ENCODE peak calls at places on chromosome 9, in five cellular contexts. O is ovary, D is stomach, N is adrenal gland, W is body of pancreas. I is an unnamed sample. For H3K4me1, the result is how much of the 10 kb centered on the place peaks cover.

GRCh38 chr9:37902131-37902530 is 1.8 kb downstream of the SLC25A51 start:
- DNase-seq in W (no peak), O (no peak), N (no peak), D (no peak), I (no peak)

GRCh38 chr9:109968702-109969450 is 188.9 kb downstream of the PALM2AKAP2 start:
- DNase-seq in W (no peak), O (no peak), N (peak), D (no peak), I (peak)

GRCh38 chr9:81393985-81394811 is 295.1 kb downstream of the TLE1 start:
- DNase-seq in W (no peak), N (no peak), D (no peak), O (no peak), I (peak)

GRCh38 chr9:14279671-14280070 is 34.3 kb downstream of the NFIB start:
- DNase-seq in O (no peak), N (no peak), D (no peak), W (no peak), I (no peak)

GRCh38 chr9:70510157-70510770 is 95.8 kb upstream of the KLF9 start:
- DNase-seq in D (peak), O (peak), N (peak), W (peak), I (no peak)

GRCh38 chr9:120531683-120532300 is 48.2 kb downstream of the CDK5RAP2 start:
- DNase-seq in D (no peak), W (no peak), N (peak), O (no peak), I (no peak)

GRCh38 chr9:23730364-23730763 is 95.7 kb downstream of the ELAVL2 start:
- DNase-seq in N (no peak), W (no peak), D (no peak), O (no peak), I (no peak)

GRCh38 chr9:89623925-89624420 is 19.2 kb downstream of the GADD45G start:
- DNase-seq in W (peak), O (no peak), N (no peak), D (peak), I (peak)

GRCh38 chr9:136566899-136567298 is 21.1 kb upstream of the NOTCH1 start:
- DNase-seq in W (peak), N (peak), O (peak), D (peak), I (peak)

GRCh38 chr9:38141751-38142150 is 72.7 kb upstream of the SHB start:
- DNase-seq in O (no peak), N (no peak), W (no peak), D (no peak), I (no peak)

GRCh38 chr9:92763721-92764380 is 782 bp downstream of the BICD2 start:
- DNase-seq in D (no peak), N (peak), W (peak), O (peak), I (peak)

GRCh38 chr9:92762781-92763708 is 1.6 kb downstream of the BICD2 start:
- DNase-seq in O (no peak), D (no peak), W (no peak), N (no peak), I (no peak)

GRCh38 chr9:92764381-92764987 is at the start of gene BICD2:
- DNase-seq in D (no peak), W (no peak), N (no peak), O (no peak), I (no peak)

GRCh38 chr9:92767078-92768054 is 2.7 kb upstream of the BICD2 start:
- DNase-seq in W (no peak), D (no peak), O (no peak), N (no peak), I (no peak)

DNA sequence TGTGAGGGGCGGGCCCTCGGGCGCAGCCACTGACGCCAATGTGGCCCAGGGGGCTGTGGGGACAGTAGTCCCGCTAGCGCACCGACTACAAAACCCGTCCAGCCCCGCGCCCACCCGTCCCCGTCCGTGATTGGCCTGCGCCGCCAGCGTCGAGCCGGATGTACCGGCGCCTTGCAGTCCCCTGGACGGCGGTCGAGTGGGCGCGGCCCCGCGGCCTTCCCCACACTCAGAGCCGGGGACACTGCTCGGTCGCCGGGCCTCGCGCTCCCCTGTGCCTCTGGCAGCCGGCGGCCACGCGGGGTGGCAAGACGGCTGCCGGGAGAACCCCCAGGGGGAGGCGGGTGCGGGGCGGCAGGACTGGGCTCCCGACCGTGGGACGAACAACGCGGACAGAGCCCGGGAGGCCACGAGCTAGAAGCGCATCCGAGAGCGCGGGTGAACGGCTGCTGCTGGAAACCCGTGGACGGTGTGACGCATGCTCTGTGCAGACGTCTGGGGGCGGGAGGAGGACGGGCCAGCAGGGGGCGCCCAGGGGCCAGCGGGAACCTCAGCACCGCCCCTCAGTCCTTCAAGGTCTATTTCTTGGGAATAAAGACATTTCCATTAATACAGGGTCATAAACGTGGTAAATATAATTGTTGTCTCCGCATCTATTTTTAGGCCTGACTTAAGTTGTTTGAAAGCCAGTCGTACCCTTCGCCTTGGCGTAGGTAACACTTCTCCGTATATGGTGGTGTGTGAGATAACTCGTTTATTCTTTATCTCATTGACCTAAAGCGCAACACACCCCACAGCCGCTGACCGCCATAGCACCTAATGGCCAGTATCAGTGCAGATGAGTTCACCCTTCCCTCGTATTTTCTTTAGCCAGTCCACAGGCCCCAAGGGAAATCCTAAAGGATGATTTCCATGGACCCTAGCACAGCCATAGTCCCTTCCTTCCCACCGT is 629 bp upstream of the BICD2 start:
- DNase-seq in D (peak), O (peak), W (peak), N (peak), I (peak)
- TF ChIP-seq POLR2A in D (peak), O (peak), W (peak), N (peak), I (peak)

GRCh38 chr9:131272212-131272611 is 4.1 kb downstream of the FAM78A start:
- DNase-seq in O (no peak), W (no peak), D (no peak), N (no peak), I (no peak)

GRCh38 chr9:131273146-131273545 is 3.2 kb downstream of the FAM78A start:
- DNase-seq in W (no peak), O (no peak), D (no peak), N (no peak), I (peak)

GRCh38 chr9:131273791-131274673 is 2.3 kb downstream of the FAM78A start:
- DNase-seq in D (no peak), N (no peak), O (no peak), W (no peak), I (peak)

GRCh38 chr9:131271506-131271931 is 4.8 kb downstream of the FAM78A start:
- DNase-seq in W (no peak), N (no peak), D (no peak), O (no peak), I (no peak)

DNA sequence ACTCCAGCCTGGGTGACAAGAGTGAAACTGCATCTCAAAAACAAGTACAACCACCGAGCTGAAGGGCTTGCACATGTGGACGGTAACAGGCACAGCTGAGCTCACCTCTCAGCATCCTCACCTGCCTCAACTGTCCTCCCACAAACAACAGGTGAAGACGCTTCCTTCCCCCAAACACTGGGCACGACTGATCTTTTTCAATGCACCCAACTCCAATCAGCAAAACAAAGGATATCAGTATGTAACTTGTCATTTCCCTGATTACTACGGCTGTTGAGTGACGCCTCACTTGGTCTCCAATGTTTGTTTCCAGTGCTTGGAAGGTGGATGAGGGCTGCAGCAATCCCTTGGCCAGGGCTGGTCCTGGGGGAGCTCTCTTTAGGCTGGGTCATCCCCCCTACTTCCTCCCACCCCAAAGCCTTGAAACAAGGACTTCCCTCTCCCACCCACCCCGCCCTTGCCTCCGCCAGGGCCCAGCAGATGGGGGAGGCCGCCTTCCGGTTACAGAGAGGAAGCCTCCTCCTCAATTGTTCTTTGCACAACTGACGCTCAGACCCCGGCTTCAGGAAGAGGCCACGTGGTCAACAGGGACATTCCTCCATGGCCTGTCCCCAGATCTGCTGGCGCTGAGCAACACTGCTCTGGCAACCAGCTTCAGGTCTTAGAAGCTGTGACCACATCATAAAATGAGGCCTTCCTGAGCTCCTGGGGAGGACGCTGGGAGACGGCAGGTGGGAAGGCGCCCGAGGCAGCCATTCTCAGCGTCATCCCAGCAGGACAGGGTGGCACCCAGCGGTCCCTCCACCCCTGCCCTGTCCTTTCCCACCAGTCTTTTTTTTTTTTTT is 5.9 kb downstream of the FAM78A start:
- DNase-seq in O (no peak), W (no peak), D (peak), N (peak), I (peak)
- H3K4me1 ChIP-seq in O (under half), W (under half), D (half or more), N (under half), I (half or more)

GRCh38 chr9:129109952-129110739 is 447 bp downstream of the CRAT start:
- DNase-seq in O (peak), D (no peak), N (no peak), W (no peak), I (peak)

GRCh38 chr9:129110740-129111142 is at the start of gene CRAT:
- DNase-seq in W (peak), D (peak), O (peak), N (peak), I (peak)

GRCh38 chr9:129113645-129114304 is 2.6 kb downstream of the PTPA start:
- DNase-seq in O (no peak), W (no peak), N (no peak), D (no peak), I (no peak)

GRCh38 chr9:129111143-129111761 is at the start of gene PTPA:
- DNase-seq in N (peak), O (peak), W (peak), D (peak), I (peak)

GRCh38 chr9:129111762-129112151 is 542 bp downstream of the PTPA start:
- DNase-seq in O (peak), D (peak), N (peak), W (no peak), I (no peak)
- H3K4me3 ChIP-seq in O (peak), D (peak), N (peak), W (peak), I (peak)

GRCh38 chr9:94654165-94654894 is 15.0 kb upstream of the FBP1 start:
- DNase-seq in O (no peak), D (no peak), W (no peak), N (no peak), I (no peak)

GRCh38 chr9:94656976-94657375 is 17.7 kb upstream of the FBP1 start:
- DNase-seq in N (no peak), O (no peak), D (no peak), W (no peak), I (no peak)

GRCh38 chr9:94650924-94651323 is 11.6 kb upstream of the FBP1 start:
- DNase-seq in O (no peak), W (no peak), N (no peak), D (no peak), I (no peak)

GRCh38 chr9:94655739-94656138 is 16.4 kb upstream of the FBP1 start:
- DNase-seq in W (no peak), D (no peak), O (no peak), N (no peak), I (no peak)

DNA sequence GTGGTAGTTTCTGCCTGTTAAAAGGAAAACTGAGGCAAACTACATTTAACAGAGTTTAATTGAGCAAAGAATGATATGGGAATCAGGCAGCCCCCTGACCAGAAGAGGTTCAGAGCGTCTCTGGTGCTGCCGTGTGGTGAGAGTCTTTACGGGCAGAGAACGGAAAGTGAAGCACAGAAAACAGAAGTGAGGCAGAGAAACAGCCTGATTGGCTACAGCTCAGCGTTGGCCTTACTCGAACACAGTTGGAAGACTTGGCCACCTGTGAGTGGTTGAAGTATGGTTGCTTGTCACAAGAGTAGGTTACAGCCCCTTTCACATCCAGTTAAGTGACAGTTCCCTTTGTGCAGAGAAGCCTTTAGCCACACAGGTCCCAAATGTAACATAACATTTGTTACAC is 16.9 kb upstream of the FBP1 start:
- DNase-seq in O (no peak), W (no peak), N (peak), D (no peak), I (no peak)
- TF ChIP-seq POLR2A in O (no peak), W (peak), N (no peak), D (no peak), I (no peak)

GRCh38 chr9:20404192-20404813 is 218.0 kb downstream of the MLLT3 start:
- DNase-seq in O (no peak), N (no peak), W (no peak), D (no peak), I (no peak)
- H3K4me1 ChIP-seq in O (under half), N (under half), W (under half), D (under half), I (under half)

GRCh38 chr9:119333507-119334229 is 35.6 kb downstream of the BRINP1 start:
- DNase-seq in D (no peak), O (no peak), W (no peak), N (no peak), I (no peak)
- H3K4me3 ChIP-seq in D (no peak), O (no peak), W (no peak), N (no peak), I (no peak)

GRCh38 chr9:131499254-131499653 is 3.5 kb upstream of the POMT1 start:
- DNase-seq in O (no peak), W (no peak), N (no peak), D (no peak), I (no peak)
- TF ChIP-seq POLR2A in O (no peak), W (no peak), N (no peak), D (no peak), I (no peak)

GRCh38 chr9:74662616-74663015 is 165.5 kb downstream of the RORB start:
- DNase-seq in D (no peak), N (no peak), W (no peak), O (no peak), I (no peak)
- H3K4me1 ChIP-seq in D (under half), N (under half), W (under half), O (under half), I (under half)

GRCh38 chr9:33162721-33163311 is 4.3 kb downstream of the B4GALT1 start:
- DNase-seq in D (peak), N (peak), W (peak), O (peak), I (peak)

GRCh38 chr9:33159760-33160127 is 7.4 kb downstream of the B4GALT1 start:
- DNase-seq in D (peak), O (no peak), W (no peak), N (peak), I (peak)

GRCh38 chr9:33161011-33161588 is 6.0 kb downstream of the B4GALT1 start:
- DNase-seq in W (peak), N (peak), O (peak), D (peak), I (peak)

GRCh38 chr9:33163433-33164137 is 3.6 kb downstream of the B4GALT1 start:
- DNase-seq in D (no peak), O (no peak), W (no peak), N (peak), I (no peak)

DNA sequence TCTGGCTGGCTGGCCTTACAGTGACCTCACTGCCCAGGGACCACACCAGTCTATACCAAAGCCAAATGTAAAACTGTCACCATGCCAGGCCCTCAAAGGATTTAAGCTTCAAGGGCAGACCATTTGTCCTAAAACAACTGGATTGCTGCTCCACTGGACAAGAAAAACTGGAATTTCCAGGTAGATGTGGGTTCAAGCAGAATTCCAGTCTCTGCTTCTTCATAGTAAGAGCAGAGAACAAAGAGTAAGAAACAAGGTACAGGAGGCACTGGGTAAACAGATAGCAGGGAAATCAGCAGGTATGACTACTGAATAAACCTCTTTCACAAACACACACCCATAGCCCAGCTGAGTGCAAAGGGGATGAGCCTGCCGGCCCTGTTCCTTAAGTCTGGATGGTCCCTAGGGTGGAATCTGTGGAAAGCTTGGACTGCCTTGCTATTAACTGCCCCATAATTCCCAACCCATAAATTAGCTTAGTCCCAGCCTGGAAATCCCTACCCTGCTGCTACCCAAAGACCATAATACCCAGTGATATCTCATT is 5.5 kb downstream of the B4GALT1 start:
- DNase-seq in W (peak), D (peak), N (no peak), O (no peak), I (no peak)
- H3K4me3 ChIP-seq in W (no peak), D (no peak), N (peak), O (no peak), I (no peak)